ENCODE peak calls at places on chromosomes 2 and 18, in eight cellular contexts. One of them, this sample, is unnamed.

GRCh38 chr2:117801826-117802225 is 12.7 kb upstream of the DDX18 start:
- DNase-seq in neural progenitor cell: no peak
- DNase-seq in IMR-90: peak; percentile 30
- DNase-seq in tibial nerve: no peak
- DNase-seq in CD8-positive, alpha-beta memory T cell: no peak
- DNase-seq in pancreas: no peak
- DNase-seq in NT2/D1: no peak
- DNase-seq in PC-9: no peak
- DNase-seq in this sample: no peak

GRCh38 chr2:210686401-210686800 is 130.0 kb downstream of the CPS1 start:
- DNase-seq in neural progenitor cell: no peak
- DNase-seq in IMR-90: no peak
- DNase-seq in tibial nerve: no peak
- DNase-seq in CD8-positive, alpha-beta memory T cell: no peak
- DNase-seq in pancreas: no peak
- DNase-seq in NT2/D1: no peak
- DNase-seq in PC-9: no peak
- DNase-seq in this sample: no peak

GRCh38 chr2:120029672-120030640 is 17.1 kb downstream of the EPB41L5 start:
- DNase-seq in neural progenitor cell: no peak
- DNase-seq in IMR-90: no peak
- DNase-seq in tibial nerve: no peak
- DNase-seq in CD8-positive, alpha-beta memory T cell: no peak
- DNase-seq in pancreas: no peak
- DNase-seq in NT2/D1: no peak
- DNase-seq in PC-9: no peak
- DNase-seq in this sample: no peak

GRCh38 chr18:5456577-5457466 is 87.0 kb downstream of the EPB41L3 start:
- DNase-seq in neural progenitor cell: peak; percentile 81
- DNase-seq in IMR-90: peak; percentile 62
- DNase-seq in tibial nerve: no peak
- DNase-seq in CD8-positive, alpha-beta memory T cell: no peak
- DNase-seq in pancreas: no peak
- DNase-seq in NT2/D1: no peak
- DNase-seq in PC-9: no peak
- DNase-seq in this sample: peak; percentile 52

GRCh38 chr18:44180683-44181082 is 500.0 kb upstream of the SETBP1 start:
- DNase-seq in neural progenitor cell: no peak
- DNase-seq in IMR-90: peak; percentile 3
- DNase-seq in tibial nerve: no peak
- DNase-seq in CD8-positive, alpha-beta memory T cell: no peak
- DNase-seq in pancreas: no peak
- DNase-seq in NT2/D1: no peak
- DNase-seq in PC-9: no peak
- DNase-seq in this sample: no peak

GRCh38 chr18:28541941-28542340 is 365.0 kb upstream of the CDH2 start:
- DNase-seq in neural progenitor cell: no peak
- DNase-seq in IMR-90: no peak
- DNase-seq in tibial nerve: no peak
- DNase-seq in CD8-positive, alpha-beta memory T cell: no peak
- DNase-seq in pancreas: no peak
- DNase-seq in NT2/D1: no peak
- DNase-seq in PC-9: no peak
- DNase-seq in this sample: no peak

GRCh38 chr18:58176915-58177717 is 133.1 kb downstream of the NEDD4L start:
- DNase-seq in neural progenitor cell: peak; percentile 48
- DNase-seq in IMR-90: peak; percentile 95
- DNase-seq in tibial nerve: no peak
- DNase-seq in CD8-positive, alpha-beta memory T cell: no peak
- DNase-seq in pancreas: no peak
- DNase-seq in NT2/D1: no peak
- DNase-seq in PC-9: peak; percentile 94
- DNase-seq in this sample: no peak

GRCh38 chr18:9558397-9559064 is 55.8 kb downstream of the PPP4R1 start:
- DNase-seq in neural progenitor cell: no peak
- DNase-seq in IMR-90: no peak
- DNase-seq in tibial nerve: no peak
- DNase-seq in CD8-positive, alpha-beta memory T cell: no peak
- DNase-seq in pancreas: no peak
- DNase-seq in NT2/D1: no peak
- DNase-seq in PC-9: no peak
- DNase-seq in this sample: no peak

GRCh38 chr2:68730828-68731227 is 3.8 kb upstream of the ARHGAP25 start:
- DNase-seq in neural progenitor cell: no peak
- DNase-seq in IMR-90: peak; percentile 89
- DNase-seq in tibial nerve: no peak
- DNase-seq in CD8-positive, alpha-beta memory T cell: no peak
- DNase-seq in pancreas: no peak
- DNase-seq in NT2/D1: no peak
- DNase-seq in PC-9: no peak
- DNase-seq in this sample: no peak

GRCh38 chr2:31335921-31336570 is 78.5 kb downstream of the XDH start:
- DNase-seq in neural progenitor cell: no peak
- DNase-seq in IMR-90: peak; percentile 86
- DNase-seq in tibial nerve: no peak
- DNase-seq in CD8-positive, alpha-beta memory T cell: no peak
- DNase-seq in pancreas: no peak
- DNase-seq in NT2/D1: no peak
- DNase-seq in PC-9: no peak
- DNase-seq in this sample: no peak

GRCh38 chr2:12770569-12770968 is 53.8 kb downstream of the TRIB2 start:
- DNase-seq in neural progenitor cell: no peak
- DNase-seq in IMR-90: no peak
- DNase-seq in tibial nerve: no peak
- DNase-seq in CD8-positive, alpha-beta memory T cell: no peak
- DNase-seq in pancreas: no peak
- DNase-seq in NT2/D1: peak; percentile 36
- DNase-seq in PC-9: no peak
- DNase-seq in this sample: no peak

GRCh38 chr2:178629463-178629862 is 149.2 kb downstream of the PLEKHA3 start:
- DNase-seq in neural progenitor cell: no peak
- DNase-seq in IMR-90: no peak
- DNase-seq in tibial nerve: no peak
- DNase-seq in CD8-positive, alpha-beta memory T cell: no peak
- DNase-seq in pancreas: no peak
- DNase-seq in NT2/D1: no peak
- DNase-seq in PC-9: no peak
- DNase-seq in this sample: no peak

GRCh38 chr2:158502984-158503383 is 46.2 kb downstream of the PKP4 start:
- DNase-seq in neural progenitor cell: no peak
- DNase-seq in IMR-90: peak; percentile 83
- DNase-seq in tibial nerve: no peak
- DNase-seq in CD8-positive, alpha-beta memory T cell: no peak
- DNase-seq in pancreas: no peak
- DNase-seq in NT2/D1: no peak
- DNase-seq in PC-9: peak; percentile 84
- DNase-seq in this sample: no peak

GRCh38 chr18:8609711-8610441 is 639 bp downstream of the RAB12 start:
- DNase-seq in neural progenitor cell: peak; percentile 40
- DNase-seq in IMR-90: no peak
- DNase-seq in tibial nerve: no peak
- DNase-seq in CD8-positive, alpha-beta memory T cell: no peak
- DNase-seq in pancreas: no peak
- DNase-seq in NT2/D1: no peak
- DNase-seq in PC-9: no peak
- DNase-seq in this sample: no peak

GRCh38 chr2:222693837-222694236 is 22.4 kb downstream of the MOGAT1 start:
- DNase-seq in neural progenitor cell: no peak
- DNase-seq in IMR-90: no peak
- DNase-seq in tibial nerve: no peak
- DNase-seq in CD8-positive, alpha-beta memory T cell: no peak
- DNase-seq in pancreas: no peak
- DNase-seq in NT2/D1: peak; percentile 36
- DNase-seq in PC-9: peak; percentile 52
- DNase-seq in this sample: no peak

GRCh38 chr2:73939419-73939818 is 12.7 kb downstream of the DGUOK start:
- DNase-seq in neural progenitor cell: no peak
- DNase-seq in IMR-90: peak; percentile 50
- DNase-seq in tibial nerve: no peak
- DNase-seq in CD8-positive, alpha-beta memory T cell: no peak
- DNase-seq in pancreas: no peak
- DNase-seq in NT2/D1: no peak
- DNase-seq in PC-9: no peak
- DNase-seq in this sample: no peak

GRCh38 chr2:177172034-177172880 is 40.3 kb upstream of the HNRNPA3 start:
- DNase-seq in neural progenitor cell: no peak
- DNase-seq in IMR-90: peak; percentile 82
- DNase-seq in tibial nerve: no peak
- DNase-seq in CD8-positive, alpha-beta memory T cell: no peak
- DNase-seq in pancreas: no peak
- DNase-seq in NT2/D1: no peak
- DNase-seq in PC-9: peak; percentile 92
- DNase-seq in this sample: no peak

GRCh38 chr2:47904903-47905453 is 1.3 kb downstream of the FBXO11 start:
- DNase-seq in neural progenitor cell: peak; percentile 65
- DNase-seq in IMR-90: no peak
- DNase-seq in tibial nerve: peak; percentile 19
- DNase-seq in CD8-positive, alpha-beta memory T cell: no peak
- DNase-seq in pancreas: peak; percentile 35
- DNase-seq in NT2/D1: no peak
- DNase-seq in PC-9: no peak
- DNase-seq in this sample: peak; percentile 35

GRCh38 chr2:228417526-228417925 is 236.0 kb upstream of the SPHKAP start:
- DNase-seq in neural progenitor cell: no peak
- DNase-seq in IMR-90: no peak
- DNase-seq in tibial nerve: no peak
- DNase-seq in CD8-positive, alpha-beta memory T cell: no peak
- DNase-seq in pancreas: no peak
- DNase-seq in NT2/D1: no peak
- DNase-seq in PC-9: peak; percentile 44
- DNase-seq in this sample: no peak

GRCh38 chr2:205864511-205864910 is 182.2 kb downstream of the NRP2 start:
- DNase-seq in neural progenitor cell: no peak
- DNase-seq in IMR-90: no peak
- DNase-seq in tibial nerve: no peak
- DNase-seq in CD8-positive, alpha-beta memory T cell: no peak
- DNase-seq in pancreas: no peak
- DNase-seq in NT2/D1: no peak
- DNase-seq in PC-9: no peak
- DNase-seq in this sample: no peak

GRCh38 chr18:7155887-7156286 is 38.3 kb upstream of the LAMA1 start:
- DNase-seq in neural progenitor cell: no peak
- DNase-seq in IMR-90: no peak
- DNase-seq in tibial nerve: no peak
- DNase-seq in CD8-positive, alpha-beta memory T cell: no peak
- DNase-seq in pancreas: no peak
- DNase-seq in NT2/D1: no peak
- DNase-seq in PC-9: no peak
- DNase-seq in this sample: no peak

GRCh38 chr2:46136481-46136880 is 160.7 kb upstream of the EPAS1 start:
- DNase-seq in neural progenitor cell: no peak
- DNase-seq in IMR-90: no peak
- DNase-seq in tibial nerve: no peak
- DNase-seq in CD8-positive, alpha-beta memory T cell: no peak
- DNase-seq in pancreas: no peak
- DNase-seq in NT2/D1: no peak
- DNase-seq in PC-9: no peak
- DNase-seq in this sample: no peak
- H3K36me3 ChIP-seq in neural progenitor cell: no peaks in the 10 kb centered on the region
- H3K36me3 ChIP-seq in IMR-90: no peaks in the 10 kb centered on the region
- H3K36me3 ChIP-seq in tibial nerve: no peaks in the 10 kb centered on the region
- H3K36me3 ChIP-seq in CD8-positive, alpha-beta memory T cell: no peaks in the 10 kb centered on the region
- H3K36me3 ChIP-seq in pancreas: no peaks in the 10 kb centered on the region
- H3K36me3 ChIP-seq in NT2/D1: no peaks in the 10 kb centered on the region
- H3K36me3 ChIP-seq in PC-9: no peaks in the 10 kb centered on the region
- H3K36me3 ChIP-seq in this sample: no peaks in the 10 kb centered on the region

GRCh38 chr2:161243873-161244272 is 64.4 kb upstream of the PSMD14 start:
- DNase-seq in neural progenitor cell: no peak
- DNase-seq in IMR-90: no peak
- DNase-seq in tibial nerve: no peak
- DNase-seq in CD8-positive, alpha-beta memory T cell: no peak
- DNase-seq in pancreas: no peak
- DNase-seq in NT2/D1: no peak
- DNase-seq in PC-9: no peak
- DNase-seq in this sample: no peak
- H3K4me3 ChIP-seq in neural progenitor cell: peak overlapping the region; percentile 37
- H3K4me3 ChIP-seq in IMR-90: no peak overlapping the region
- H3K4me3 ChIP-seq in tibial nerve: no peak overlapping the region
- H3K4me3 ChIP-seq in CD8-positive, alpha-beta memory T cell: peak overlapping the region; percentile 78
- H3K4me3 ChIP-seq in pancreas: no peak overlapping the region
- H3K4me3 ChIP-seq in NT2/D1: no peak overlapping the region
- H3K4me3 ChIP-seq in PC-9: peak overlapping the region; percentile 66
- H3K4me3 ChIP-seq in this sample: no peak overlapping the region

GRCh38 chr18:78655921-78656320 is 323.7 kb upstream of the SALL3 start:
- DNase-seq in neural progenitor cell: no peak
- DNase-seq in IMR-90: no peak
- DNase-seq in tibial nerve: no peak
- DNase-seq in CD8-positive, alpha-beta memory T cell: no peak
- DNase-seq in pancreas: no peak
- DNase-seq in NT2/D1: no peak
- DNase-seq in PC-9: no peak
- DNase-seq in this sample: no peak

GRCh38 chr18:78647018-78647417 is 332.6 kb upstream of the SALL3 start:
- DNase-seq in neural progenitor cell: no peak
- DNase-seq in IMR-90: no peak
- DNase-seq in tibial nerve: no peak
- DNase-seq in CD8-positive, alpha-beta memory T cell: no peak
- DNase-seq in pancreas: no peak
- DNase-seq in NT2/D1: no peak
- DNase-seq in PC-9: no peak
- DNase-seq in this sample: no peak

GRCh38 chr18:78649421-78649820 is 330.2 kb upstream of the SALL3 start:
- DNase-seq in neural progenitor cell: no peak
- DNase-seq in IMR-90: no peak
- DNase-seq in tibial nerve: no peak
- DNase-seq in CD8-positive, alpha-beta memory T cell: no peak
- DNase-seq in pancreas: no peak
- DNase-seq in NT2/D1: no peak
- DNase-seq in PC-9: no peak
- DNase-seq in this sample: no peak

GRCh38 chr18:78652001-78652545 is 327.5 kb upstream of the SALL3 start:
- DNase-seq in neural progenitor cell: no peak
- DNase-seq in IMR-90: no peak
- DNase-seq in tibial nerve: no peak
- DNase-seq in CD8-positive, alpha-beta memory T cell: no peak
- DNase-seq in pancreas: no peak
- DNase-seq in NT2/D1: no peak
- DNase-seq in PC-9: no peak
- DNase-seq in this sample: no peak

DNA sequence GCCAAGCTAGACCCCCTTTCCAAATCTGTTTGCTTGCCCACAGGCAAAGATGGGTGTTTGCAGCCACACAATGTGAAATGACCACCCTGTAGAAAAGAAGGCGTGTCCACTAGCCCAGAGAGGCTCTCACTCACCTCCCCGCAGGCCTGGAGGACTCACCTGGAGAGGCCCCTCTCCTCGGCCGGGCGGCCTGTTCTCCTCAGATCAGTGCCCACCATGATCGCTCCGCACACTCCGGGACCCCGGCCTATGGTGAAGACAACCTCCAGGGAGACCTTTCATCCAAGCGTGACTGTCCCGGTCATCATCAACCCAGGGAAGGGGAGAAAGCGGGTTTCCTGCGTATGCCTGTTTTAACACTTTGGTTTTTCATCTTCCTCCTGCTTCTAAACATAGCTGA is 328.7 kb upstream of the SALL3 start:
- DNase-seq in neural progenitor cell: no peak
- DNase-seq in IMR-90: no peak
- DNase-seq in tibial nerve: no peak
- DNase-seq in CD8-positive, alpha-beta memory T cell: no peak
- DNase-seq in pancreas: no peak
- DNase-seq in NT2/D1: no peak
- DNase-seq in PC-9: no peak
- DNase-seq in this sample: no peak
- H3K9me3 ChIP-seq in neural progenitor cell: peaks cover 8% of the 10 kb centered on the region
- H3K9me3 ChIP-seq in IMR-90: peaks cover 48% of the 10 kb centered on the region
- H3K9me3 ChIP-seq in tibial nerve: no peaks in the 10 kb centered on the region
- H3K9me3 ChIP-seq in CD8-positive, alpha-beta memory T cell: no peaks in the 10 kb centered on the region
- H3K9me3 ChIP-seq in pancreas: no peaks in the 10 kb centered on the region
- H3K9me3 ChIP-seq in NT2/D1: peaks cover 13% of the 10 kb centered on the region
- H3K9me3 ChIP-seq in PC-9: no peaks in the 10 kb centered on the region
- H3K9me3 ChIP-seq in this sample: no peaks in the 10 kb centered on the region

GRCh38 chr2:25039126-25039525 is 2.8 kb upstream of the EFR3B start:
- DNase-seq in neural progenitor cell: no peak
- DNase-seq in IMR-90: no peak
- DNase-seq in tibial nerve: no peak
- DNase-seq in CD8-positive, alpha-beta memory T cell: no peak
- DNase-seq in pancreas: no peak
- DNase-seq in NT2/D1: no peak
- DNase-seq in PC-9: no peak
- DNase-seq in this sample: no peak
- H3K36me3 ChIP-seq in neural progenitor cell: no peaks in the 10 kb centered on the region
- H3K36me3 ChIP-seq in IMR-90: no peaks in the 10 kb centered on the region
- H3K36me3 ChIP-seq in tibial nerve: no peaks in the 10 kb centered on the region
- H3K36me3 ChIP-seq in CD8-positive, alpha-beta memory T cell: no peaks in the 10 kb centered on the region
- H3K36me3 ChIP-seq in pancreas: no peaks in the 10 kb centered on the region
- H3K36me3 ChIP-seq in NT2/D1: no peaks in the 10 kb centered on the region
- H3K36me3 ChIP-seq in PC-9: no peaks in the 10 kb centered on the region
- H3K36me3 ChIP-seq in this sample: no peaks in the 10 kb centered on the region